ENCODE peak calls at places on chromosomes 1 and 21, in six cellular contexts. One of them, this sample, is unnamed.

GRCh38 chr1:192951961-192952460 is 107.1 kb downstream of the UCHL5 start:
- DNase-seq in fibroblast of lung: peak; percentile 98
- DNase-seq in esophagus squamous epithelium: no peak
- DNase-seq in aorta: no peak
- DNase-seq in lower leg skin: no peak
- DNase-seq in HFF-Myc: peak; percentile 72
- DNase-seq in this sample: no peak

GRCh38 chr1:119603695-119604094 is 44.4 kb downstream of the ZNF697 start:
- DNase-seq in fibroblast of lung: no peak
- DNase-seq in esophagus squamous epithelium: no peak
- DNase-seq in aorta: no peak
- DNase-seq in lower leg skin: no peak
- DNase-seq in HFF-Myc: no peak
- DNase-seq in this sample: no peak

GRCh38 chr1:46364612-46365011 is 24.0 kb downstream of the NSUN4 start:
- DNase-seq in fibroblast of lung: peak; percentile 38
- DNase-seq in esophagus squamous epithelium: no peak
- DNase-seq in aorta: no peak
- DNase-seq in lower leg skin: no peak
- DNase-seq in HFF-Myc: peak; percentile 75
- DNase-seq in this sample: no peak

GRCh38 chr1:110875216-110875731 is 2.3 kb downstream of the CD53 start:
- DNase-seq in fibroblast of lung: no peak
- DNase-seq in esophagus squamous epithelium: no peak
- DNase-seq in aorta: no peak
- DNase-seq in lower leg skin: no peak
- DNase-seq in HFF-Myc: no peak
- DNase-seq in this sample: no peak

GRCh38 chr1:12034381-12034801 is 15.1 kb downstream of the MIIP start:
- DNase-seq in fibroblast of lung: peak; percentile 58
- DNase-seq in esophagus squamous epithelium: no peak
- DNase-seq in aorta: no peak
- DNase-seq in lower leg skin: no peak
- DNase-seq in HFF-Myc: no peak
- DNase-seq in this sample: no peak

GRCh38 chr21:32256873-32257620 is 21.8 kb downstream of the MIS18A start:
- DNase-seq in fibroblast of lung: peak; percentile 86
- DNase-seq in esophagus squamous epithelium: no peak
- DNase-seq in aorta: peak; percentile 94
- DNase-seq in lower leg skin: peak; percentile 82
- DNase-seq in HFF-Myc: peak; percentile 80
- DNase-seq in this sample: peak; percentile 96

GRCh38 chr1:17668195-17668594 is 86.9 kb upstream of the ACTL8 start:
- DNase-seq in fibroblast of lung: no peak
- DNase-seq in esophagus squamous epithelium: no peak
- DNase-seq in aorta: no peak
- DNase-seq in lower leg skin: no peak
- DNase-seq in HFF-Myc: no peak
- DNase-seq in this sample: no peak

GRCh38 chr1:43868741-43869067 is 64.9 kb upstream of the ARTN start:
- DNase-seq in fibroblast of lung: peak; percentile 77
- DNase-seq in esophagus squamous epithelium: no peak
- DNase-seq in aorta: no peak
- DNase-seq in lower leg skin: no peak
- DNase-seq in HFF-Myc: no peak
- DNase-seq in this sample: peak; percentile 52

GRCh38 chr1:111605553-111605952 is 14.0 kb upstream of the RAP1A start:
- DNase-seq in fibroblast of lung: peak; percentile 61
- DNase-seq in esophagus squamous epithelium: no peak
- DNase-seq in aorta: peak; percentile 74
- DNase-seq in lower leg skin: peak; percentile 44
- DNase-seq in HFF-Myc: no peak
- DNase-seq in this sample: peak; percentile 65

GRCh38 chr1:18953656-18954259 is 2.7 kb downstream of the IFFO2 start:
- DNase-seq in fibroblast of lung: no peak
- DNase-seq in esophagus squamous epithelium: no peak
- DNase-seq in aorta: no peak
- DNase-seq in lower leg skin: peak; percentile 78
- DNase-seq in HFF-Myc: no peak
- DNase-seq in this sample: no peak

DNA sequence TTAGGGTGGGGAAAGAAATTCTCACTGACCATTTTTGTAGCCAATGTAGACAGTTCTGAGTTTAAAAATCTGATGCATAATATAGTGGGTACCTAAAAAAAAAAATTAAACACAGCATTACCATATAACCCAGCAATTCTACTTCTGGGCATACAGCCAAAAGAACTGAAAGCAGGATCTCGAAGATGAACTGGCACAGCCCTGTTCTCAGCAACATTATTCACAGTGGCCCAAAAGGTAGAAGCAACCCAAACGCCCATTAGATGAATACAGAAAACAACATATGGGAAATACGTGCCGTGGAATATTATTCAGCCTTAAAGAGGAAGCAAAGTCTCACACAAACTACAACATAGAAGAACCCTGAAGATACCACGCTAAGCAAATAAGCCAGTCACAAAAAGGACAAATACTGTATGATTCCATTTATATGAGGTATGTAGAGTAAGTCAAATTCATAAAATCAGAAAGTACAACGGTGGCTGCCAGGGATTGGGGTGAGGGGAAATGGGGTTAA is 54.4 kb downstream of the SIPA1L2 start:
- DNase-seq in fibroblast of lung: peak; percentile 53
- DNase-seq in esophagus squamous epithelium: no peak
- DNase-seq in aorta: no peak
- DNase-seq in lower leg skin: no peak
- DNase-seq in HFF-Myc: no peak
- DNase-seq in this sample: no peak
- H3K4me3 ChIP-seq in fibroblast of lung: peak overlapping the region; percentile 9
- H3K4me3 ChIP-seq in esophagus squamous epithelium: peak overlapping the region; percentile 10
- H3K4me3 ChIP-seq in aorta: no peak overlapping the region
- H3K4me3 ChIP-seq in lower leg skin: no peak overlapping the region
- H3K4me3 ChIP-seq in HFF-Myc: no peak overlapping the region
- H3K4me3 ChIP-seq in this sample: no peak overlapping the region

DNA sequence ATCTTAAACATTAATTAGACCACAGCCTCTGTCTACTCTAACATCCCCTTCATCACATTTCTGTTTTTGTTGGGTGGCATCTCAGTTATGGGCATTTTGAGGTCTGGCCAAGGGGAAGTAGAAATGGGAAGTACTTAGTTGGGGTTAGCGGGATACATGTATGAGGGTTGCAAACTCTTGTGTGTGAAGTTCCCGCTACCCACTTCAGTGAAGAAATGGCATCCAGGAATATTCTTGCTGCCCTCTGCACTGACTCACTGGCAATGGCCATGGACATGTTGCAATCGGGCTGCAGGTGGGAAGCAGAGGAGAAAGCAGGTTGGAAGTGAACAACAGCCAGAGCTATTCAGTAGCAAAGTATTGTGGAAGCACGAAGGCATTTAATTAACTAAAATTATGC is 7.4 kb downstream of the CD48 start:
- DNase-seq in fibroblast of lung: no peak
- DNase-seq in esophagus squamous epithelium: no peak
- DNase-seq in aorta: no peak
- DNase-seq in lower leg skin: no peak
- DNase-seq in HFF-Myc: no peak
- DNase-seq in this sample: no peak
- H3K4me3 ChIP-seq in fibroblast of lung: no peak overlapping the region
- H3K4me3 ChIP-seq in esophagus squamous epithelium: no peak overlapping the region
- H3K4me3 ChIP-seq in aorta: no peak overlapping the region
- H3K4me3 ChIP-seq in lower leg skin: no peak overlapping the region
- H3K4me3 ChIP-seq in HFF-Myc: no peak overlapping the region
- H3K4me3 ChIP-seq in this sample: no peak overlapping the region

GRCh38 chr1:29920784-29921183 is 684.5 kb downstream of the PTPRU start:
- DNase-seq in fibroblast of lung: no peak
- DNase-seq in esophagus squamous epithelium: no peak
- DNase-seq in aorta: peak; percentile 45
- DNase-seq in lower leg skin: no peak
- DNase-seq in HFF-Myc: no peak
- DNase-seq in this sample: no peak
- H3K4me3 ChIP-seq in fibroblast of lung: no peak overlapping the region
- H3K4me3 ChIP-seq in esophagus squamous epithelium: no peak overlapping the region
- H3K4me3 ChIP-seq in aorta: no peak overlapping the region
- H3K4me3 ChIP-seq in lower leg skin: no peak overlapping the region
- H3K4me3 ChIP-seq in HFF-Myc: no peak overlapping the region
- H3K4me3 ChIP-seq in this sample: no peak overlapping the region

GRCh38 chr1:246036175-246036574 is 470.9 kb downstream of the SMYD3 start:
- DNase-seq in fibroblast of lung: no peak
- DNase-seq in esophagus squamous epithelium: no peak
- DNase-seq in aorta: no peak
- DNase-seq in lower leg skin: no peak
- DNase-seq in HFF-Myc: no peak
- DNase-seq in this sample: no peak

GRCh38 chr1:246037832-246038231 is 469.2 kb downstream of the SMYD3 start:
- DNase-seq in fibroblast of lung: no peak
- DNase-seq in esophagus squamous epithelium: no peak
- DNase-seq in aorta: no peak
- DNase-seq in lower leg skin: no peak
- DNase-seq in HFF-Myc: no peak
- DNase-seq in this sample: no peak

GRCh38 chr1:246032984-246033383 is 474.1 kb downstream of the SMYD3 start:
- DNase-seq in fibroblast of lung: no peak
- DNase-seq in esophagus squamous epithelium: no peak
- DNase-seq in aorta: no peak
- DNase-seq in lower leg skin: no peak
- DNase-seq in HFF-Myc: no peak
- DNase-seq in this sample: no peak

GRCh38 chr1:246034630-246035029 is 472.4 kb downstream of the SMYD3 start:
- DNase-seq in fibroblast of lung: no peak
- DNase-seq in esophagus squamous epithelium: no peak
- DNase-seq in aorta: no peak
- DNase-seq in lower leg skin: no peak
- DNase-seq in HFF-Myc: no peak
- DNase-seq in this sample: no peak

GRCh38 chr1:246035060-246035531 is 472.0 kb downstream of the SMYD3 start:
- DNase-seq in fibroblast of lung: no peak
- DNase-seq in esophagus squamous epithelium: no peak
- DNase-seq in aorta: no peak
- DNase-seq in lower leg skin: no peak
- DNase-seq in HFF-Myc: no peak
- DNase-seq in this sample: no peak
- H3K4me3 ChIP-seq in fibroblast of lung: peak overlapping the region; percentile 50
- H3K4me3 ChIP-seq in esophagus squamous epithelium: no peak overlapping the region
- H3K4me3 ChIP-seq in aorta: no peak overlapping the region
- H3K4me3 ChIP-seq in lower leg skin: no peak overlapping the region
- H3K4me3 ChIP-seq in HFF-Myc: no peak overlapping the region
- H3K4me3 ChIP-seq in this sample: no peak overlapping the region

DNA sequence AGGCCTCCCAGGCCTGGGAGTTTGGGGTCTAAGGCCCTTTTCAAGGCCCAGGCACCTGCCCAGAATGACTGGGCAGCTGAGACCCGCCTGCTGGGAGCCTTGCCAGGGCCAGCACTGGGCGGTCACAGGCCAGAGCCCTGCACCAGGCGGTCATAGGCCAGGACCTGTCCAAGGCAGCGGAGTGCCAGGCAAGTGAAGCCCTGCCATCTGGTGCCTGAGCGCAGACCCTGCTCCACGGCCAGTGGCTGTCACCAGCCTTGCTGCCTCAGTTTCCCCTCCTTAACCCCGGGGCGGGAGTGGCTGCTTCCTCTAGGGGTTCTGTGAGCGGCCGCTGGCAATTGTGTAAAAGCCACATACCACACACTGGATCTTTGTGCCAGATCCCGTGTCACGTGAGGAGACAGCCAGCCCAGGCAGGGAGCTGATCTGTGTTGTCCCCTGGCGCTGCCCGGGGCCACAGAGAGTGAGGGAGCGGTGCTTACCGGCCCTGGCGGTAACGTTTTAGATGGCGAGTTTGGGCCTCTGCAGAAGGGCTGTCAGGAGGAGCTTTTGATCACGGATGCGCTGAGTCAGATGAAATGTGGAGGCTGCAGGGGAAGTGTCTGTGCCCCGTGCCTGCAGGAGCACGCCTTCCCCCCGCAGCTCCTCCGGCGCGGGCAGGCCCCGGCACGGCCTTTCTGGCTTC is 4.6 kb downstream of the COL18A1 start:
- DNase-seq in fibroblast of lung: peak; percentile 40
- DNase-seq in esophagus squamous epithelium: no peak
- DNase-seq in aorta: peak; percentile 74
- DNase-seq in lower leg skin: no peak
- DNase-seq in HFF-Myc: no peak
- DNase-seq in this sample: no peak
- H3K4me3 ChIP-seq in fibroblast of lung: no peak overlapping the region
- H3K4me3 ChIP-seq in esophagus squamous epithelium: no peak overlapping the region
- H3K4me3 ChIP-seq in aorta: no peak overlapping the region
- H3K4me3 ChIP-seq in lower leg skin: no peak overlapping the region
- H3K4me3 ChIP-seq in HFF-Myc: no peak overlapping the region
- H3K4me3 ChIP-seq in this sample: no peak overlapping the region

GRCh38 chr1:24896176-24896575 is 33.9 kb downstream of the RUNX3 start:
- DNase-seq in fibroblast of lung: no peak
- DNase-seq in esophagus squamous epithelium: no peak
- DNase-seq in aorta: peak; percentile 40
- DNase-seq in lower leg skin: no peak
- DNase-seq in HFF-Myc: no peak
- DNase-seq in this sample: no peak

GRCh38 chr1:24896596-24897262 is 33.3 kb downstream of the RUNX3 start:
- DNase-seq in fibroblast of lung: no peak
- DNase-seq in esophagus squamous epithelium: no peak
- DNase-seq in aorta: peak; percentile 68
- DNase-seq in lower leg skin: no peak
- DNase-seq in HFF-Myc: no peak
- DNase-seq in this sample: no peak

GRCh38 chr1:24894002-24894401 is 36.1 kb downstream of the RUNX3 start:
- DNase-seq in fibroblast of lung: no peak
- DNase-seq in esophagus squamous epithelium: no peak
- DNase-seq in aorta: peak; percentile 9
- DNase-seq in lower leg skin: no peak
- DNase-seq in HFF-Myc: no peak
- DNase-seq in this sample: no peak

GRCh38 chr1:24897263-24898151 is 32.6 kb downstream of the RUNX3 start:
- DNase-seq in fibroblast of lung: no peak
- DNase-seq in esophagus squamous epithelium: no peak
- DNase-seq in aorta: peak; percentile 63
- DNase-seq in lower leg skin: no peak
- DNase-seq in HFF-Myc: no peak
- DNase-seq in this sample: no peak

DNA sequence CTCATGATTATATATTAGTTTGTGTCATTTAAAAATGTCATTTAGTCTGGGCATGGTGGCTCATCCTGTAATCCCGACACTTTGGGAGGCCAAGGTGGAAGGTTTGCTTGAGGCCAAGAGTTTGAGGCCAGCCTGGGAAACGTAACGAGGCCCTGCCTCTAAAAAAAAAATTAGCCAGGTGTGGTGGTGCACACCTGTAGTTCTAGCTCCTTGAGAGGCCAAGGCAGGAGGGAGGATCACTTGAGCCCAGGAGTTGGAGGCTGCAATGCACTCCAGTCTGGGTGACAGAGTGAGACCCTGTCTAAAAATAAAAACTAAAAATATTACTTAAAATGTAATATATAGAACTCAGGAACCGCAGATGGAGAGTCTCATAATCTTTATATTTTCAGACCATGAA is 34.6 kb downstream of the RUNX3 start:
- DNase-seq in fibroblast of lung: no peak
- DNase-seq in esophagus squamous epithelium: no peak
- DNase-seq in aorta: peak; percentile 5
- DNase-seq in lower leg skin: no peak
- DNase-seq in HFF-Myc: no peak
- DNase-seq in this sample: no peak
- H3K4me3 ChIP-seq in fibroblast of lung: no peak overlapping the region
- H3K4me3 ChIP-seq in esophagus squamous epithelium: no peak overlapping the region
- H3K4me3 ChIP-seq in aorta: no peak overlapping the region
- H3K4me3 ChIP-seq in lower leg skin: no peak overlapping the region
- H3K4me3 ChIP-seq in HFF-Myc: no peak overlapping the region
- H3K4me3 ChIP-seq in this sample: no peak overlapping the region

GRCh38 chr1:80910426-80910825 is 890.3 kb upstream of the ADGRL2 start:
- DNase-seq in fibroblast of lung: no peak
- DNase-seq in esophagus squamous epithelium: no peak
- DNase-seq in aorta: no peak
- DNase-seq in lower leg skin: no peak
- DNase-seq in HFF-Myc: no peak
- DNase-seq in this sample: no peak
- H3K4me3 ChIP-seq in fibroblast of lung: no peak overlapping the region
- H3K4me3 ChIP-seq in esophagus squamous epithelium: no peak overlapping the region
- H3K4me3 ChIP-seq in aorta: no peak overlapping the region
- H3K4me3 ChIP-seq in lower leg skin: no peak overlapping the region
- H3K4me3 ChIP-seq in HFF-Myc: no peak overlapping the region
- H3K4me3 ChIP-seq in this sample: no peak overlapping the region

This sample was measured in cardiac muscle cell.